ENCODE peak calls at places on chromosomes 7 and 10, in nine cellular contexts. N, O, A, P, E, K, J, F and M are unnamed samples.

GRCh38 chr7:155458317-155459132 is 596 bp downstream of the EN2 start:
- DNase-seq in J (no peak), F (no peak), A (no peak), O (no peak), K (no peak), N (no peak), E (no peak), P (peak; percentile 55), M (no peak)

GRCh38 chr10:113965077-113965476 is 78.6 kb upstream of the ADRB1 start:
- DNase-seq in J (no peak), F (no peak), P (no peak), N (no peak), K (no peak), O (no peak), E (no peak), A (no peak), M (no peak)

GRCh38 chr7:71131753-71132520 is at the start of gene GALNT17:
- DNase-seq in N (no peak), A (no peak), J (no peak), E (no peak), P (peak; percentile 63), F (peak; percentile 44), K (no peak), O (no peak), M (no peak)

GRCh38 chr10:34358729-34359128 is 456.4 kb downstream of the PARD3 start:
- DNase-seq in E (no peak), A (no peak), J (no peak), F (no peak), N (no peak), K (no peak), P (no peak), O (no peak), M (no peak)

GRCh38 chr10:104077282-104078151 is 8.2 kb downstream of the COL17A1 start:
- DNase-seq in O (no peak), F (no peak), A (no peak), N (no peak), K (no peak), E (no peak), J (no peak), P (peak; percentile 55), M (no peak)

GRCh38 chr10:18140957-18141888 is 999 bp downstream of the CACNB2 start:
- DNase-seq in A (no peak), K (no peak), J (peak; percentile 24), F (peak; percentile 46), O (no peak), P (peak; percentile 13), E (no peak), N (no peak), M (no peak)

GRCh38 chr7:45224832-45225231 is 67.2 kb downstream of the RAMP3 start:
- DNase-seq in K (no peak), F (no peak), O (no peak), N (no peak), E (no peak), A (no peak), P (peak; percentile 65), J (no peak), M (no peak)

GRCh38 chr7:2104716-2105115 is 128.0 kb downstream of the MAD1L1 start:
- DNase-seq in E (no peak), P (no peak), O (no peak), J (no peak), A (no peak), N (no peak), K (no peak), F (no peak), M (no peak)

GRCh38 chr7:55532150-55532917 is 40.0 kb downstream of the VOPP1 start:
- DNase-seq in E (no peak), F (no peak), A (no peak), K (no peak), J (no peak), N (no peak), O (no peak), P (no peak), M (no peak)

GRCh38 chr7:20393021-20394015 is 62.6 kb downstream of the ITGB8 start:
- DNase-seq in E (no peak), A (no peak), K (no peak), N (no peak), P (no peak), F (peak; percentile 40), J (peak; percentile 27), O (no peak), M (no peak)

GRCh38 chr10:62632071-62632809 is 172.3 kb upstream of the ADO start:
- DNase-seq in K (no peak), P (no peak), A (no peak), F (no peak), O (peak; percentile 71), J (no peak), N (no peak), E (no peak), M (peak; percentile 5)

DNA sequence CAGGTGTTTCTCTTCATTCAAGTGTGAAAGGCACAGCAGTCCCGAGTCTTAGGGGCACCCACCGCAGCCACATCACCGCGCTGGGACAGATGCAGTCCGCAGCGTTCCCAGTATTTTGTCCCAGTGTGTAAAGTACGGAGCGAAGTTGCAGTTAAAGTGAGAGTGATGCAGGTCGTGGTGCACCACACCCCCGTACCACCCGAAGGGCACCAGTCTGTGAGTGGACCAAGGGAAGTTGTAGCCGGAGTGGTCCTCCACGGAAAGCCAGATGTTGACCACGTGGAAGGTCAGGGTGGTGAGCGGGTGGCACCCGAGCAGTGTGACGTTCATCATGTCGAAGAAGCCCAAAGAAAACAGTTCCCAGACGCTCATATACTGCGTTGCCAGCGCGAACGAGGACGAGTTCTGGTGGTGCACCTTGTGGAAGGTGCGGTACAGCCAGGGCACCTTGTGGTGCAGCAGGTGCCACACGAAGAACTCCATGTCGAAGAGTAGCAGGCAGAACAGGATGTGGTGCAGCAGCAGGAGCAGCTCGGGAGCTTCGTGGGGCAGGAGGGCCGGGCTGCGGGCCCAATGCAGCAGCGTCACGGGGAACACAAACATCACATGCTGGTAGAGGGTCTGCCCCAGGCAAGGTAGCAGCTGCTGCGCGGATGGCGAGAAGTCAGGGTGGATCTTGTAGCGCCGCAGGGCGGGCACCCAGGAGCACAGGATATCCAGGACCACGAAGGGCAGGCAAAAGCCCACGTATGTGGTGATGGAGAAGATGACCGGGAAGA is 526 bp downstream of the CH25H start:
- DNase-seq in E (peak; percentile 79), F (peak; percentile 12), P (no peak), O (peak; percentile 49), N (peak; percentile 50), J (no peak), A (peak; percentile 49), K (no peak), M (peak; percentile 62)
- H3K27ac ChIP-seq in E (no peak overlapping the region), F (no peak overlapping the region), P (no peak overlapping the region), O (peak overlapping the region; percentile 86), N (peak overlapping the region; percentile 90), J (no peak overlapping the region), A (peak overlapping the region; percentile 49), K (no peak overlapping the region), M (no peak overlapping the region)

DNA sequence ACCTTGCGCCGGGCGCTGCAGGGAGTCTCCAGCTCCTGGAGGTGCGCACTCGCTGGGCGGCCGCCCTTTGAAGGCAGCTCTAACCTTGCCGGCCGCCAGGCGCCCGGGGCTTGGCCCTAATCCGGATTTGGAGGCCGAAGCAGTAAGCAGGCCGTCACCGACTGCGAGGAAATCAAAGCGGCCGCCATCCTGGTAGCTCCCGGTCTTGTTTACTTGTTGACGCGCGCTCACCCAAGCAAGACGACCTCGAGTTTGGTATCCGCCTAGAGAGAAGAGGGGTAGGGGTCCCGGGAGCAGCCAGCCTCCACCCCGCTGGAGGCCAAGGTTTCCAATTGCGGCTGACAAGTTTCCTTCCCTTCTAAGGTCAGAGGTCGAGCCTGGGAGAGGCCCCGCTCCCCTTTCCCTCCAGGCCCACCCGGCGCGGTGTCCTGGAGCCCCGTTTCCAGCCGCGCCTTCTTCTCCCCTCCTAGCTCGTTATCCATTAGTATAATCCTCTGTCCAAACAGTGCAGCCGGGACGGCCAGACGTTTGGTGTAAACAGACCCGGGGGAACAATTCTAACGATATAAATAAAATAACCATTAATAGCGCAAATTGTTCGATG is 11.2 kb upstream of the NKX2-3 start:
- DNase-seq in O (no peak), F (peak; percentile 30), A (no peak), K (no peak), E (no peak), N (no peak), P (peak; percentile 91), J (no peak), M (no peak)
- TF ChIP-seq CTCF in O (no peak), F (no peak), A (no peak), K (no peak), E (no peak), N (no peak), P (no peak), J (no peak), M (no peak)

GRCh38 chr10:24814568-24815313 is 91.1 kb upstream of the ARHGAP21 start:
- DNase-seq in F (no peak), K (no peak), O (no peak), J (no peak), N (no peak), P (no peak), E (no peak), A (peak; percentile 34), M (no peak)
- H3K27ac ChIP-seq in F (no peak overlapping the region), K (no peak overlapping the region), O (no peak overlapping the region), J (no peak overlapping the region), N (no peak overlapping the region), P (no peak overlapping the region), E (no peak overlapping the region), A (no peak overlapping the region), M (no peak overlapping the region)

GRCh38 chr10:131980757-131981428 is 830 bp downstream of the BNIP3 start:
- DNase-seq in O (no peak), A (no peak), P (peak; percentile 63), E (no peak), F (peak; percentile 71), K (peak; percentile 24), J (peak; percentile 65), N (no peak), M (no peak)

GRCh38 chr10:131982185-131982756 is 548 bp upstream of the BNIP3 start:
- DNase-seq in K (peak; percentile 32), P (no peak), F (no peak), J (no peak), E (no peak), A (no peak), N (no peak), O (no peak), M (no peak)

GRCh38 chr10:131982796-131983195 is 1.1 kb upstream of the BNIP3 start:
- DNase-seq in N (no peak), P (no peak), F (no peak), J (peak; percentile 43), O (no peak), K (no peak), A (no peak), E (no peak), M (no peak)

GRCh38 chr10:131980321-131980720 is 1.4 kb downstream of the BNIP3 start:
- DNase-seq in N (no peak), F (no peak), E (no peak), J (no peak), A (no peak), P (no peak), K (no peak), O (no peak), M (no peak)

DNA sequence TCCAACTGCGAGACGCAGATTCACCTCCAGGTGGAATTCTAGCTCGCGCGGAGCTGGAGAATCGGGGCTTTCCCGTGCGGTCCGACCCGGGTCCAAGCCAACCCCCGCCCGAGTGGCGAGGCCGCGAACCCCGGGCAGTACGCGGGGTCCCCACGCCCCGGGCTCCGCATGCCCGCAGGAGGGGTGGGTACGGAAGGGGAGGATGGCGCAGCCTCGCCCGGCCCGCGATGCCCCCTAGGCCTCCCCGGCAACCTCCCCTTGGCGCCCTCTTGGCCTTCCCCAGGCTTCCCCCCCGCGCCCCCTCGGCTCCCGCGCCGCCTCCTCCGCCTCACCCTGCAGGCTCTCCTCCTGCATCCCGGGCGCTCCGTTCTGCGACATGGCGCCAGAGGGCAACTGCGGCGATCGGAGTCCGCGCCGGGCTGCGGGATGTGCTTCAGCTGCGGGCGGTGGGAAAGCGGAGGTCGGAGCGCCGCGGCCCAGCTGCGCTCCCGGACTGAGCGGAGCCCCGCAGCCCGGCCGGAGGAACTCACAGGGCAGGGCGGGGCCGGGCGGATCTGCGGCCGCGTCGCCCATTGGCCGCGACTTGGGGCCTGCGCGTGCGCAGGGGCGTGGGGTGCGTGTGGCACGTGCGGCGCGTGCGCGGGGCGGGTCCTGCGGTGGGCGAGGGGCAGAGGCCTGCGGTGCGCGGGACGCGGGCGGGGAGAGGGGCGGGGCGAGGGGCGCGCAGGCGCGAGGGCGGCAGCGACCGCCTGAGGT is at the start of gene BNIP3:
- DNase-seq in A (peak; percentile 94), E (peak; percentile 93), J (peak; percentile 98), K (peak; percentile 97), O (peak; percentile 95), F (peak; percentile 96), N (peak; percentile 87), P (peak; percentile 98), M (peak; percentile 96)
- TF ChIP-seq CTCF in A (no peak), E (no peak), J (no peak), K (no peak), O (peak; percentile 19), F (peak; percentile 14), N (no peak), P (peak; percentile 7), M (no peak)